ENCODE peak calls at places on chromosome 7, in five cellular contexts. R, V, H, T and L are unnamed samples.

GRCh38 chr7:157423348-157423747 is 86.5 kb downstream of the DNAJB6 start:
- DNase-seq in R (no peak), V (no peak), H (no peak), T (no peak), L (no peak)

GRCh38 chr7:92778972-92779371 is 57.4 kb downstream of the CDK6 start:
- DNase-seq in R (peak; percentile 66), V (no peak), H (no peak), T (no peak), L (no peak)

GRCh38 chr7:42432644-42433043 is 195.6 kb upstream of the GLI3 start:
- DNase-seq in R (no peak), V (peak; percentile 31), H (no peak), T (no peak), L (no peak)

GRCh38 chr7:98079891-98080653 is 26.6 kb upstream of the LMTK2 start:
- DNase-seq in R (no peak), V (no peak), H (no peak), T (no peak), L (no peak)

GRCh38 chr7:125899577-125899976 is 970.0 kb upstream of the POT1 start:
- DNase-seq in R (no peak), V (no peak), H (no peak), T (no peak), L (no peak)

GRCh38 chr7:123624527-123625183 is 23.0 kb downstream of the ASB15 start:
- DNase-seq in R (peak; percentile 73), V (peak; percentile 39), H (no peak), T (no peak), L (peak; percentile 12)

GRCh38 chr7:36127075-36127740 is 25.8 kb upstream of the EEPD1 start:
- DNase-seq in R (no peak), V (no peak), H (no peak), T (no peak), L (no peak)

GRCh38 chr7:28921822-28922221 is 36.3 kb downstream of the TRIL start:
- DNase-seq in R (peak; percentile 61), V (peak; percentile 59), H (peak; percentile 68), T (peak; percentile 53), L (peak; percentile 14)

GRCh38 chr7:151058766-151059361 is 525 bp upstream of the SLC4A2 start:
- DNase-seq in R (peak; percentile 33), V (peak; percentile 44), H (no peak), T (no peak), L (no peak)

GRCh38 chr7:141875453-141875852 is 34.2 kb upstream of the PRSS37 start:
- DNase-seq in R (no peak), V (no peak), H (no peak), T (no peak), L (no peak)